ENCODE peak calls at places on chromosomes 12 and 14, in nine cellular contexts. M, A, H, T, G, F, L, R and J are unnamed samples. For H3K27me3 and H3K9me3, the result is how much of the 10 kb centered on the place peaks cover.

GRCh38 chr12:122080149-122081107 is 1.9 kb downstream of the MLXIP start:
- DNase-seq in M (no peak), A (peak), H (peak), T (peak), G (peak), F (peak), L (peak), R (no peak), J (peak)

GRCh38 chr12:47422656-47423055 is 283.2 kb downstream of the RPAP3 start:
- DNase-seq in M (no peak), A (no peak), H (no peak), T (no peak), G (no peak), F (no peak), L (no peak), R (no peak), J (no peak)

GRCh38 chr14:72126091-72126490 is 193.9 kb downstream of the RGS6 start:
- DNase-seq in M (no peak), A (no peak), H (no peak), T (no peak), G (no peak), F (no peak), L (no peak), R (no peak), J (no peak)

GRCh38 chr12:22543246-22544037 is 900 bp downstream of the C2CD5 start:
- DNase-seq in M (peak), A (no peak), H (peak), T (peak), G (peak), F (peak), L (peak), R (no peak), J (peak)

GRCh38 chr12:89080797-89081470 is 271.4 kb downstream of the DUSP6 start:
- DNase-seq in M (no peak), A (no peak), H (no peak), T (no peak), G (no peak), F (peak), L (no peak), R (no peak), J (no peak)

GRCh38 chr14:104390941-104391901 is 188.3 kb upstream of the C14orf180 start:
- DNase-seq in M (no peak), A (no peak), H (peak), T (no peak), G (no peak), F (no peak), L (no peak), R (no peak), J (no peak)

GRCh38 chr12:20602671-20603402 is 92.3 kb upstream of the SLCO1C1 start:
- DNase-seq in M (no peak), A (no peak), H (no peak), T (no peak), G (no peak), F (peak), L (no peak), R (no peak), J (peak)

GRCh38 chr12:11716794-11717532 is 67.5 kb downstream of the ETV6 start:
- DNase-seq in M (no peak), A (no peak), H (peak), T (no peak), G (no peak), F (no peak), L (no peak), R (no peak), J (no peak)

GRCh38 chr12:45305904-45306303 is 90.0 kb downstream of the ANO6 start:
- DNase-seq in M (no peak), A (no peak), H (no peak), T (no peak), G (no peak), F (no peak), L (no peak), R (no peak), J (no peak)

GRCh38 chr14:103188691-103189480 is 65.6 kb downstream of the TNFAIP2 start:
- DNase-seq in M (no peak), A (peak), H (peak), T (peak), G (peak), F (peak), L (no peak), R (no peak), J (peak)

GRCh38 chr12:27055966-27056365 is 26.4 kb downstream of the C12orf71 start:
- DNase-seq in M (no peak), A (no peak), H (no peak), T (no peak), G (no peak), F (no peak), L (no peak), R (no peak), J (no peak)

GRCh38 chr12:123237646-123238329 is 4.6 kb downstream of the MTRFR start:
- DNase-seq in M (no peak), A (peak), H (peak), T (peak), G (peak), F (peak), L (peak), R (no peak), J (peak)

GRCh38 chr12:2004113-2004929 is at the start of gene DCP1B:
- DNase-seq in M (peak), A (peak), H (peak), T (peak), G (peak), F (peak), L (peak), R (peak), J (peak)

GRCh38 chr14:68257969-68258368 is 438.4 kb downstream of the RAD51B start:
- DNase-seq in M (no peak), A (no peak), H (no peak), T (no peak), G (no peak), F (no peak), L (no peak), R (no peak), J (no peak)

GRCh38 chr12:75722714-75723200 is 211.3 kb upstream of the KRR1 start:
- DNase-seq in M (no peak), A (no peak), H (peak), T (peak), G (no peak), F (peak), L (peak), R (no peak), J (peak)

GRCh38 chr14:92503756-92504491 is 9.7 kb upstream of the RIN3 start:
- DNase-seq in M (no peak), A (no peak), H (peak), T (no peak), G (no peak), F (peak), L (no peak), R (no peak), J (no peak)

GRCh38 chr14:94278732-94279131 is 14.3 kb downstream of the SERPINA10 start:
- DNase-seq in M (no peak), A (no peak), H (no peak), T (no peak), G (no peak), F (no peak), L (no peak), R (no peak), J (no peak)

GRCh38 chr12:68263366-68263765 is 10.0 kb upstream of the IL22 start:
- DNase-seq in M (no peak), A (no peak), H (no peak), T (no peak), G (no peak), F (peak), L (no peak), R (no peak), J (no peak)

GRCh38 chr12:54204316-54204715 is 15.5 kb upstream of the SMUG1 start:
- DNase-seq in M (no peak), A (no peak), H (no peak), T (no peak), G (no peak), F (no peak), L (no peak), R (no peak), J (no peak)

GRCh38 chr12:54199034-54199433 is 10.2 kb upstream of the SMUG1 start:
- DNase-seq in M (no peak), A (no peak), H (no peak), T (no peak), G (no peak), F (no peak), L (no peak), R (no peak), J (no peak)

GRCh38 chr12:54197037-54197909 is 8.5 kb upstream of the SMUG1 start:
- DNase-seq in M (no peak), A (no peak), H (no peak), T (no peak), G (no peak), F (no peak), L (no peak), R (no peak), J (peak)

GRCh38 chr12:54201001-54201794 is 12.4 kb upstream of the SMUG1 start:
- DNase-seq in M (no peak), A (peak), H (peak), T (peak), G (peak), F (peak), L (peak), R (peak), J (peak)

DNA sequence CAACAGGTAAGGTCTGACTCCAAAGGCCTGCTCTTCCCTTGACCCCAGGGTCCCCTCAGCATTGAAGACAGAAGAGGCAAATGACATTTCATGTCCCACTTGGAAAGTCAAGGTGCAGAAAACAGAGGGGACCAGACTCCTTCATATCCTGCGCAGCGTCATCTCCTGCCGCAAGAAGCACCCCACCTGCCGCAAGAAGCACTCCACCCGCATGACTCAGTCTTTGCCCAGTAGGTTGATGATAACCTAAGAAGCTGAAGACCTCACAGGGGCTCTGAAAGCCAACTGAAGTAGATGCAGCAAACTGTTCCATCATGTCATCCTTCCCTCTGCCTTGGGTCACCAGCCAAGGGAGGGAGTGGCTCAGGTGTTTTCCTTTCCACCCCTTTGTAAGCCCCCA is 11.6 kb upstream of the SMUG1 start:
- DNase-seq in M (no peak), A (no peak), H (no peak), T (no peak), G (no peak), F (no peak), L (no peak), R (no peak), J (no peak)
- H3K27me3 ChIP-seq in M (half or more), A (under half), H (under half), T (under half), G (under half), F (half or more), L (under half), R (half or more), J (under half)

GRCh38 chr12:50918584-50919316 is 33.6 kb upstream of the HIGD1C start:
- DNase-seq in M (no peak), A (no peak), H (no peak), T (no peak), G (no peak), F (no peak), L (no peak), R (no peak), J (no peak)

GRCh38 chr12:50913224-50913623 is 39.1 kb upstream of the HIGD1C start:
- DNase-seq in M (no peak), A (no peak), H (no peak), T (no peak), G (no peak), F (no peak), L (no peak), R (no peak), J (no peak)

GRCh38 chr12:50916292-50916691 is 36.1 kb upstream of the HIGD1C start:
- DNase-seq in M (no peak), A (no peak), H (no peak), T (no peak), G (no peak), F (no peak), L (no peak), R (no peak), J (no peak)

GRCh38 chr12:50914872-50915484 is 37.4 kb upstream of the HIGD1C start:
- DNase-seq in M (no peak), A (no peak), H (no peak), T (no peak), G (no peak), F (no peak), L (no peak), R (no peak), J (no peak)
- H3K9me3 ChIP-seq in M (under half), A (under half), H (under half), T (under half), G (under half), F (under half), L (under half), R (half or more), J (under half)

DNA sequence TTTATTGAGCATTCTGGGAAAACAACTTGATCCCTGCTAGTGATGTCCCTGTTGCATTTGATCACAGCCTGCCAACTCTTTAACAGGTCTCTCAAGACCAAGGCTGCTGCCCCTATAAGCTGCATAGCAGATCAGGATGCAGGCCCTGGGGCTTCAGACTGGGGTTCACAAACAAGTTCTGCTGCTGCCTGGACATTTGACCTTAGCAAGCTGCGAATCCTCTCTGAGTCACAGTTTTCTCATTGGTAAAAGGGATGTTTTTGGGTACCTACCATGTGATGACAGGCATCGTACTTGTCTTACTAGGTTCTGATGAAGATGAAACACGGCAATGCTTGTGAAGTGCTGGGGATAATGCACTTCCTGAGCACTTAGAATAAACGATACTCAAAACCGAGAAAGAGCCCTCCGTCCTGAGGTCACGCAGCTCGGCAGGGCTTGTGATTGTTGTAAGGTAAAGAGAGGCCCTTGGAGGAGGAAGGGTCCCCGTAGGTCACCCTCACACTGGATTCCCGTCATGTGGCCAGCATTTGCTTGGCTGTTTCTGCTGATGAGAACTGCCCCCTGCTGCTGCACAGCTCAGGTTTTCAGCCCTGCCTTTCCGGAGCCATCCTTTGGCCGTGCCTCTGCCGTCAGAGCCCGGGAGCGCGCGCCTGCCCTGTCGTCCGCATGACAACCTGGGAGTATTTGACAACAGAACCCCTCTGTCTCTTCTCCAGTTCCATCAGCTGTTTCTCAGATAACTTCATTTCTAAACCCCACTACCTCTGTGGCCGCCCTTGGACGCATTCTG is 39.1 kb downstream of the TSPAN9 start:
- DNase-seq in M (no peak), A (no peak), H (no peak), T (no peak), G (no peak), F (no peak), L (no peak), R (no peak), J (no peak)
- H3K4me3 ChIP-seq in M (no peak), A (no peak), H (no peak), T (no peak), G (no peak), F (no peak), L (no peak), R (no peak), J (no peak)

GRCh38 chr12:52226446-52226845 is 6.6 kb upstream of the KRT7 start:
- DNase-seq in M (no peak), A (no peak), H (no peak), T (no peak), G (no peak), F (no peak), L (no peak), R (no peak), J (no peak)

GRCh38 chr12:52227767-52228166 is 5.3 kb upstream of the KRT7 start:
- DNase-seq in M (no peak), A (no peak), H (no peak), T (no peak), G (no peak), F (no peak), L (no peak), R (no peak), J (no peak)

GRCh38 chr12:52228931-52229330 is 4.1 kb upstream of the KRT7 start:
- DNase-seq in M (no peak), A (no peak), H (peak), T (no peak), G (no peak), F (no peak), L (no peak), R (no peak), J (no peak)

GRCh38 chr12:52229836-52230343 is 3.2 kb upstream of the KRT7 start:
- DNase-seq in M (no peak), A (no peak), H (no peak), T (no peak), G (no peak), F (no peak), L (no peak), R (no peak), J (peak)

GRCh38 chr12:52228366-52228765 is 4.7 kb upstream of the KRT7 start:
- DNase-seq in M (no peak), A (no peak), H (no peak), T (no peak), G (no peak), F (no peak), L (no peak), R (no peak), J (no peak)
- H3K27me3 ChIP-seq in M (under half), A (under half), H (under half), T (under half), G (under half), F (half or more), L (under half), R (under half), J (under half)

GRCh38 chr14:43934102-43934501 is 573.0 kb downstream of the FSCB start:
- DNase-seq in M (no peak), A (no peak), H (no peak), T (no peak), G (no peak), F (no peak), L (no peak), R (no peak), J (no peak)

GRCh38 chr14:43938588-43939281 is 568.3 kb downstream of the FSCB start:
- DNase-seq in M (no peak), A (no peak), H (no peak), T (no peak), G (no peak), F (no peak), L (no peak), R (no peak), J (no peak)

GRCh38 chr14:43939836-43940235 is 567.2 kb downstream of the FSCB start:
- DNase-seq in M (no peak), A (no peak), H (no peak), T (no peak), G (no peak), F (no peak), L (no peak), R (no peak), J (no peak)

GRCh38 chr14:43937001-43937400 is 570.1 kb downstream of the FSCB start:
- DNase-seq in M (no peak), A (no peak), H (no peak), T (no peak), G (no peak), F (no peak), L (no peak), R (no peak), J (no peak)
- H3K9me3 ChIP-seq in M (under half), A (under half), H (under half), T (under half), G (under half), F (under half), L (under half), R (under half), J (under half)

GRCh38 chr12:65156366-65156831 is 13.0 kb upstream of the LEMD3 start:
- DNase-seq in M (no peak), A (no peak), H (no peak), T (no peak), G (no peak), F (peak), L (no peak), R (no peak), J (no peak)
- H3K4me3 ChIP-seq in M (no peak), A (no peak), H (no peak), T (no peak), G (no peak), F (no peak), L (no peak), R (no peak), J (no peak)

DNA sequence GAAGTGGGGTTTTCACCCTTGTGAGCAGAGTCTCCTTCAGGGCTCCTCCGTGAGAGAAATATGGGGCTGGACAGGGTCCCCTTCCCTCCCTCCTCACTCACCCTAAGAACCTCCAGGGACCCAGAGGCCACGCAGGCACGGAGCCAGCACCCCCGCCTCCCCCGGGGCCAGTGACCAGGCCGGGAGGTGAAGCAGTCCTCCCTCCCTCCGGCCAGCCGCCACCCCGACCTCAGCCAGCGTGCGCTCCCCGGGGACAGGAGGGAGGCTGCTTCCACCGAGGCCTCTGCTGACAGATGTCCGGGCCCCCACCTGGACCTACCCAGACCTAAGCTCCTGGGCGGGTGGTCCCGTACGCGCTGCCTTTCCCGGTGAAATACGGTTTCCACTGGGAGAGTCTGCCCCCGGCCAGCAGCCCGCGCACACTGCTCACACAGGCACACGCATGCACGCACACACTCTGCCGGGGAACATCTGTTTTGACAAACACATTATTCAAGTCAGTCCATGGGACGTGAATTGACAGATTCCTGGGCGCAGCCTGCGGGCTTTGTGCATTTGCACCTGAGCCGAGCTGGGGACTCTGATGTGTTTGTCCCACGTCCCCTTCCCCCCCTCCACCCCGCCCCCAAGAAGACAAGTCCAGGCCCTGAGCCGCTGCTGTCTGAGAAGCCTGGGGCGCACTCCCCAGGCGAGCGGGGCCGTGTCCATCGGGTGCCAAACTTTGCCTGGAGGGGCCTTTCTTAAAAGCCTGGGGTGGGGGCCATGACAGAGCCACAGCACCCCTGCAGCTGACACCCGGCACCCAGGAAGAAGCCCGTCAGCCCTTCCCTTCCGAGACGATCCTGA is 726 bp downstream of the RIMBP2 start:
- DNase-seq in M (no peak), A (peak), H (peak), T (no peak), G (no peak), F (no peak), L (no peak), R (no peak), J (no peak)
- H3K27me3 ChIP-seq in M (half or more), A (under half), H (under half), T (under half), G (half or more), F (under half), L (under half), R (under half), J (under half)